ENCODE peak calls at places on chromosomes 16 and 17, in four cellular contexts. Z is H1, T is K562, J is GM12891. O is an unnamed sample.

GRCh38 chr17:55348749-55349354 is 72.8 kb downstream of the MMD start:
- DNase-seq in Z (no peak), T (peak; percentile 58), J (no peak), O (no peak)

GRCh38 chr16:86718118-86718517 is 139.8 kb downstream of the FOXL1 start:
- DNase-seq in Z (no peak), T (no peak), J (no peak), O (no peak)

GRCh38 chr17:31493656-31494155 is 102.2 kb downstream of the RAB11FIP4 start:
- DNase-seq in Z (no peak), T (no peak), J (no peak), O (no peak)

GRCh38 chr16:56551796-56552738 is 12.8 kb upstream of the MT4 start:
- DNase-seq in Z (no peak), T (no peak), J (no peak), O (no peak)

GRCh38 chr16:71927383-71927782 is 32.1 kb downstream of the IST1 start:
- DNase-seq in Z (no peak), T (no peak), J (no peak), O (no peak)

GRCh38 chr16:1678500-1679098 is 520 bp downstream of the JPT2 start:
- DNase-seq in Z (no peak), T (no peak), J (no peak), O (no peak)

GRCh38 chr17:78383725-78384471 is 5.4 kb downstream of the PGS1 start:
- DNase-seq in Z (no peak), T (no peak), J (no peak), O (peak; percentile 50)

GRCh38 chr17:58172369-58173071 is 5.7 kb downstream of the OR4D2 start:
- DNase-seq in Z (no peak), T (peak; percentile 41), J (no peak), O (no peak)

DNA sequence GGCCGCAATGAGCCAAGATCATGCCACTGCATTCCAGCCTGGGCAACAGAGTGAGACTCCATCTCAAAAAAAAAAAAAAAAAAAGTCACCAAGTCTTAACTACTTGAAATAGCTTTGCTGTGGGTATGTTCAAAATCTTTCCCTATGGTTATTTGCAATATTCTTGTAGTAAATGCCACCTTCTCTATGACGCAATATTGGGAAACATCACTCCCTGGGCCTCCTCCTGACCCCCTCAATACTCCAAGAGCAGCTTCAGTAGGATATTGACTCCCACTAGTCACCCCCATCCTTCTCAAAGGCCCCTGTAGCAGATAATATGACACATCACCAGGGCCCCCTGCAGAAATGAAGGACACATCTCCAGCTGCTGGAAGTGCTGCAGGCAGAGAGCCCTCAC is 137.8 kb downstream of the AIPL1 start:
- DNase-seq in Z (no peak), T (no peak), J (no peak), O (no peak)
- TF ChIP-seq POLR2A in Z (no peak), T (no peak), J (no peak), O (no peak)

GRCh38 chr17:16259926-16260325 is 42.9 kb downstream of the PIGL start:
- DNase-seq in Z (no peak), T (no peak), J (no peak), O (no peak)

GRCh38 chr17:16261049-16261448 is 44.0 kb downstream of the PIGL start:
- DNase-seq in Z (no peak), T (no peak), J (no peak), O (no peak)

GRCh38 chr17:16258916-16259315 is 41.9 kb downstream of the PIGL start:
- DNase-seq in Z (no peak), T (no peak), J (no peak), O (no peak)

GRCh38 chr17:16267174-16267573 is 50.2 kb downstream of the PIGL start:
- DNase-seq in Z (no peak), T (no peak), J (no peak), O (no peak)

GRCh38 chr17:16262201-16262600 is 45.2 kb downstream of the PIGL start:
- DNase-seq in Z (no peak), T (no peak), J (no peak), O (no peak)
- TF ChIP-seq POLR2AphosphoS5 in Z (no peak), T (no peak), J (no peak), O (no peak)

DNA sequence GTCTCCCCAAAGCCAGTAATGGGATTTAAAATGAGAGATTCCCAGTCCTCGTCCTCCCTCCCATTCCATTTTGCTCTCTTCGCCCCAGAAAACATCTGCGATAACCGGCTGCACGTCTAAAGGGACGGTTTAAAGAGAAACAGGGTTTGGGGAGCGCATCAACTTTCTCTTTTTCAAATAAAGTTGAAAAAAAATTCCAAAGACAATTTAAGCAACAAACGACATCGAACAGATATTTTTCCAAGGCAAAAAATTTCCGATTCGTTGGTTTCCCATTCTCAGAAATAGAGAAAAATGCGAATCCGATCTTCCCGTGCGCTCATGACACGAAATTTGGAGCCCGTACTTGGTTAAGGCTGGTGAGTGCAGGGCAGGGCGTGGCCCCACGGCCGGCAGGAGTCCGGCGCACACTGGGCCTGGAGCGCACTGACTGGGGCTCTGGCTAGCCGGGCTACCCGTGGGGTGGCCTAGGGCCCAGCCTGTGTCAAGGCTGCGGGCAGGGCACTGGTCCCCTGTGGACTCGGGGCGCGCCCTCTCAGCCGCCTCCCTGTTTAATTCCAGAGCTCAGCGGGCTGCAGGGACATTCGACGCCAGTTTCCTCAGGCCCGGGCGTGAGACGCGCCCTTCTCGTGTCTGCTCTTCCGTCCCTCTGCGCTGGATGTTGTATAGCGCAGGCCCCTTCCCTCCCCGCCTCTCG is 17.8 kb upstream of the ZFHX3 start:
- DNase-seq in Z (no peak), T (no peak), J (no peak), O (no peak)
- TF ChIP-seq TAF1 in Z (peak; percentile 2), T (no peak), J (no peak), O (no peak)

GRCh38 chr16:4802659-4803287 is 340 bp upstream of the ROGDI start:
- DNase-seq in Z (peak; percentile 66), T (peak; percentile 98), J (peak; percentile 99), O (peak; percentile 98)
- TF ChIP-seq POLR2A in Z (peak; percentile 61), T (peak; percentile 62), J (no peak), O (no peak)

GRCh38 chr16:70663524-70664324 is 17.4 kb downstream of the IL34 start:
- DNase-seq in Z (no peak), T (no peak), J (no peak), O (no peak)
- TF ChIP-seq POLR2AphosphoS5 in Z (no peak), T (no peak), J (no peak), O (no peak)

DNA sequence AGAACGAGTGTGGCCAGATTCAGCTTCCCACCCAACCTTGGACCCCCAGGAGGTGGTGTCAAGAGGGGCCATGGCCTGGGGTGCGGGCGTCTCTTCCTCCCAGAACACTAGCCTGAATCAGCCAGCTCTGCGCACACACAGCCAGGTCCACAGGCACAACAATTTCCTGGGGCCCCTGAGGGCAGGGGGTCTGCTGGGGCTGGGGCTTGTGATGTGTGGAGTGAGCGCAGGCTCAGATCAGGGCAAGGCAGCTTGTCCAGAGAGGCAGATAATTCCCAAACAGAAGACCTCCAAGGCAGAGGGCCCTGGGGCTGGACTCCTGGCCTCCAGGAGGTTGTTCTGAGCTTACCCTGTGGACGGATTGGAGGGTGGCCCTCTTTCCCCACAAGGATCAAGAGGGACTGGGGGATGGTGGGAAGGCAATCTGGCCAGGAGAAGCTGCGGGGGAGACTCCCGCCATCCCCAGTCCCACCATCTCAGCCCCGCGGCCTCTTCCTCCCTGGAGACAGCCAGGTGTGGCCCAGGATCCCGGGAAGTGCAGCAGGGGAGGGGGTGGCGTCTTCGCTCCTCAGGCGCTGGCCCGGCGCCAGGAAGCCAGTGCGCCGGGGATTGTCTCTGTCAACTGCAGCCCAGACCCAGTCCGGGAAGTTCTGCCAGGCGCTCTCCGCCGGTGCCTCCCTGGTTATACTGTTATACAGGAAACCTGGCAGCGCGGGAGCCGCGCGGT is 52.0 kb upstream of the AMZ2 start:
- DNase-seq in Z (no peak), T (no peak), J (no peak), O (no peak)
- TF ChIP-seq TAF1 in Z (no peak), T (no peak), J (no peak), O (no peak)

GRCh38 chr16:4980691-4981090 is 22.6 kb downstream of the SEC14L5 start:
- DNase-seq in Z (no peak), T (no peak), J (no peak), O (no peak)

GRCh38 chr16:4979736-4980660 is 21.9 kb downstream of the SEC14L5 start:
- DNase-seq in Z (no peak), T (peak; percentile 75), J (no peak), O (no peak)

GRCh38 chr16:4984174-4985000 is 26.3 kb downstream of the SEC14L5 start:
- DNase-seq in Z (no peak), T (no peak), J (no peak), O (no peak)

GRCh38 chr16:4981473-4981872 is 23.3 kb downstream of the SEC14L5 start:
- DNase-seq in Z (no peak), T (no peak), J (no peak), O (no peak)

DNA sequence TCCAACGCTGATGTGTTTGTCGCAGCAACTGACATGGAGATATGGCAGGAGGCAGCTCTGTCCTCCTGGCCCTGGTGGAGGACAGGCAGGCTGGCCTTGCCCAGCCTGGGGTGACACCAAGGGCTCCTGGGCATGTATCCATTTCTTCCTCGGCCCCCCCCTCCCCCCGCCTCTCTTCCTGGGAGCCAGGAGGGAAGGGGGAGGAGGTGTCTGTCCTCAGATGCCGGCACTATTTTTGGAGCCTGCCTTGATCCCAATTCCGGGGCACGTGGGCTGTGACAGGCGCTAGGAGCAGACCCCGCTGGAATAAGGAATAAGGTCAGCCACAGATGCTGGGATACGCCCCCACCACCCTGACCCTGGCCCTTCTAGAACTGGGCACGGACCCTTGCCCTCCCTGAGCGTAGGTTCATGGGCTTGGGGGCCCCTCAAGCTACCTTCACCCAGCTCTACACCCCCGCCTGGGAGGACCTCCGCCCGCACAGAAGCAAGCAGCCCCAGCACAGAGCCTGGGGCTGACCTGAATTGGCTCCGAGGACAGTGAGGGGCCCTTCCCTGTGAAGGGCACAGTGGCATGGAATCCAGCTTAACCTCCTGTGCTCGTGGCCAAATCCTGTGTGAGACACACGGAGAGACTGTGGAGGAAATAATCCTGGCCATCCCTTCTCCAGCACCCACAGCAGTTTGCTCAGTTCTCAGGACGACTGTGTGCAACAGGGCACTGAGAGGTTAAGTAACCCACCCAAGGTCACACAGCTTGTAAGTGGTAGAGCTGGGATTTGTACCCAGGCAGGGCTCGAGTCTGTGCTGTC is 24.1 kb downstream of the SEC14L5 start:
- DNase-seq in Z (no peak), T (no peak), J (no peak), O (no peak)
- TF ChIP-seq POLR2A in Z (no peak), T (no peak), J (no peak), O (no peak)

O was measured in GM12892.